ENCODE peak calls at places on chromosomes 4 and X, in four cellular contexts. One of them, this sample, is unnamed.

GRCh38 chrX:134443020-134443419 is 16.9 kb upstream of the HPRT1 start:
- DNase-seq in H54: no peak
- DNase-seq in neuronal stem cell: no peak
- DNase-seq in T-cell: no peak
- DNase-seq in this sample: no peak

GRCh38 chrX:153777261-153778090 is 3.4 kb upstream of the SRPK3 start:
- DNase-seq in T-cell: no peak
- DNase-seq in H54: no peak
- DNase-seq in neuronal stem cell: no peak
- DNase-seq in this sample: no peak

GRCh38 chr4:155383541-155383940 is 6.8 kb upstream of the MAP9 start:
- DNase-seq in H54: no peak
- DNase-seq in neuronal stem cell: no peak
- DNase-seq in T-cell: no peak
- DNase-seq in this sample: no peak

GRCh38 chrX:106726485-106727437 is at the start of gene RNF128:
- DNase-seq in neuronal stem cell: no peak
- DNase-seq in H54: no peak
- DNase-seq in T-cell: no peak
- DNase-seq in this sample: peak

GRCh38 chr4:40245794-40246546 is 49.1 kb downstream of the RHOH start:
- DNase-seq in H54: no peak
- DNase-seq in T-cell: no peak
- DNase-seq in neuronal stem cell: no peak
- DNase-seq in this sample: no peak

GRCh38 chr4:48490680-48491513 is 845 bp downstream of the ZAR1 start:
- DNase-seq in T-cell: no peak
- DNase-seq in neuronal stem cell: no peak
- DNase-seq in H54: no peak
- DNase-seq in this sample: peak

GRCh38 chrX:276588-277171 is 4.5 kb upstream of the PLCXD1 start:
- DNase-seq in neuronal stem cell: no peak
- DNase-seq in H54: peak
- DNase-seq in T-cell: no peak
- DNase-seq in this sample: no peak

GRCh38 chr4:189294570-189294969 is 646.1 kb upstream of the FRG1 start:
- DNase-seq in T-cell: no peak
- DNase-seq in H54: no peak
- DNase-seq in neuronal stem cell: no peak
- DNase-seq in this sample: no peak

GRCh38 chrX:50067435-50068292 is 133.1 kb downstream of the AKAP4 start:
- DNase-seq in H54: no peak
- DNase-seq in T-cell: no peak
- DNase-seq in neuronal stem cell: peak
- DNase-seq in this sample: no peak

GRCh38 chr4:35689866-35690265 is 554.4 kb downstream of the ARAP2 start:
- DNase-seq in neuronal stem cell: no peak
- DNase-seq in H54: no peak
- DNase-seq in T-cell: no peak
- DNase-seq in this sample: no peak

GRCh38 chr4:88613417-88613875 is 21.2 kb downstream of the HERC3 start:
- DNase-seq in neuronal stem cell: no peak
- DNase-seq in T-cell: peak
- DNase-seq in H54: no peak
- DNase-seq in this sample: no peak

GRCh38 chr4:85491527-85491926 is 16.6 kb downstream of the ARHGAP24 start:
- DNase-seq in H54: no peak
- DNase-seq in T-cell: no peak
- DNase-seq in neuronal stem cell: no peak
- DNase-seq in this sample: no peak

GRCh38 chr4:620851-621261 is 4.5 kb upstream of the PDE6B start:
- DNase-seq in T-cell: no peak
- DNase-seq in H54: no peak
- DNase-seq in neuronal stem cell: no peak
- DNase-seq in this sample: no peak

GRCh38 chr4:19227701-19228100 is 1024.0 kb upstream of the SLIT2 start:
- DNase-seq in T-cell: no peak
- DNase-seq in H54: no peak
- DNase-seq in neuronal stem cell: no peak
- DNase-seq in this sample: no peak

GRCh38 chrX:78104447-78105176 is 564 bp downstream of the PGK1 start:
- DNase-seq in neuronal stem cell: no peak
- DNase-seq in H54: peak
- DNase-seq in T-cell: no peak
- DNase-seq in this sample: no peak

GRCh38 chrX:108167211-108167872 is 75.8 kb downstream of the ATG4A start:
- DNase-seq in neuronal stem cell: no peak
- DNase-seq in T-cell: no peak
- DNase-seq in H54: no peak
- DNase-seq in this sample: no peak

GRCh38 chrX:148380107-148380506 is 120.3 kb upstream of the AFF2 start:
- DNase-seq in neuronal stem cell: no peak
- DNase-seq in T-cell: no peak
- DNase-seq in H54: no peak
- DNase-seq in this sample: no peak

GRCh38 chr4:121728798-121729226 is 32.0 kb upstream of the ANXA5 start:
- DNase-seq in H54: peak
- DNase-seq in neuronal stem cell: no peak
- DNase-seq in T-cell: no peak
- DNase-seq in this sample: no peak

GRCh38 chr4:45971108-45971507 is 152.7 kb downstream of the GABRG1 start:
- DNase-seq in H54: no peak
- DNase-seq in neuronal stem cell: no peak
- DNase-seq in T-cell: no peak
- DNase-seq in this sample: no peak

GRCh38 chr4:109067509-109068205 is 234.8 kb downstream of the COL25A1 start:
- DNase-seq in neuronal stem cell: no peak
- DNase-seq in H54: no peak
- DNase-seq in T-cell: no peak
- DNase-seq in this sample: no peak

GRCh38 chrX:1164322-1165288 is 47.8 kb downstream of the CRLF2 start:
- DNase-seq in T-cell: no peak
- DNase-seq in H54: no peak
- DNase-seq in neuronal stem cell: no peak
- DNase-seq in this sample: no peak

GRCh38 chr4:1991596-1992434 is 17.0 kb downstream of the NELFA start:
- DNase-seq in T-cell: no peak
- DNase-seq in H54: no peak
- DNase-seq in neuronal stem cell: no peak
- DNase-seq in this sample: no peak

GRCh38 chr4:54940996-54941395 is 184.4 kb downstream of the KDR start:
- DNase-seq in T-cell: no peak
- DNase-seq in neuronal stem cell: no peak
- DNase-seq in H54: no peak
- DNase-seq in this sample: no peak

GRCh38 chr4:114659386-114660008 is 60.9 kb downstream of the UGT8 start:
- DNase-seq in neuronal stem cell: peak
- DNase-seq in T-cell: no peak
- DNase-seq in H54: peak
- DNase-seq in this sample: no peak

GRCh38 chrX:73126240-73126639 is 46.9 kb upstream of the PABPC1L2A start:
- DNase-seq in T-cell: no peak
- DNase-seq in H54: no peak
- DNase-seq in neuronal stem cell: no peak
- DNase-seq in this sample: no peak

GRCh38 chr4:182778222-182778982 is 138.8 kb downstream of the DCTD start:
- DNase-seq in H54: no peak
- DNase-seq in neuronal stem cell: no peak
- DNase-seq in T-cell: no peak
- DNase-seq in this sample: no peak

GRCh38 chr4:145804134-145804533 is 124.2 kb downstream of the C4orf51 start:
- DNase-seq in neuronal stem cell: no peak
- DNase-seq in T-cell: no peak
- DNase-seq in H54: no peak
- DNase-seq in this sample: no peak

GRCh38 chr4:177008071-177008835 is 215.5 kb upstream of the VEGFC start:
- DNase-seq in T-cell: no peak
- DNase-seq in H54: no peak
- DNase-seq in neuronal stem cell: no peak
- DNase-seq in this sample: no peak

GRCh38 chrX:15804563-15804962 is 14.3 kb downstream of the ZRSR2 start:
- DNase-seq in neuronal stem cell: no peak
- DNase-seq in H54: no peak
- DNase-seq in T-cell: no peak
- DNase-seq in this sample: no peak

GRCh38 chr4:3860061-3860912 is 94.1 kb downstream of the ADRA2C start:
- DNase-seq in neuronal stem cell: no peak
- DNase-seq in T-cell: no peak
- DNase-seq in H54: no peak
- DNase-seq in this sample: no peak

GRCh38 chrX:78333521-78333920 is 6.1 kb upstream of the CYSLTR1 start:
- DNase-seq in H54: no peak
- DNase-seq in T-cell: no peak
- DNase-seq in neuronal stem cell: no peak
- DNase-seq in this sample: no peak

GRCh38 chr4:94744830-94745229 is 12.9 kb upstream of the BMPR1B start:
- DNase-seq in neuronal stem cell: no peak
- DNase-seq in H54: no peak
- DNase-seq in T-cell: no peak
- DNase-seq in this sample: no peak

GRCh38 chr4:181684310-181684709 is 558.9 kb upstream of the TENM3 start:
- DNase-seq in T-cell: no peak
- DNase-seq in H54: no peak
- DNase-seq in neuronal stem cell: no peak
- DNase-seq in this sample: no peak

GRCh38 chr4:83010111-83010521 is 507 bp downstream of the LIN54 start:
- DNase-seq in T-cell: no peak
- DNase-seq in H54: no peak
- DNase-seq in neuronal stem cell: no peak
- DNase-seq in this sample: no peak

GRCh38 chr4:130419576-130419975 is 1323.6 kb downstream of the C4orf33 start:
- DNase-seq in H54: no peak
- DNase-seq in T-cell: no peak
- DNase-seq in neuronal stem cell: no peak
- DNase-seq in this sample: no peak

GRCh38 chr4:150625033-150625432 is 43.1 kb downstream of the MAB21L2 start:
- DNase-seq in T-cell: no peak
- DNase-seq in H54: no peak
- DNase-seq in neuronal stem cell: no peak
- DNase-seq in this sample: no peak

GRCh38 chr4:45275862-45276261 is 549.5 kb upstream of the GNPDA2 start:
- DNase-seq in T-cell: no peak
- DNase-seq in neuronal stem cell: no peak
- DNase-seq in H54: no peak
- DNase-seq in this sample: no peak